ENCODE peak calls at places on chromosomes 12 and 14, in seven cellular contexts. A is gastrocnemius medialis, G is GM23248, C is tibial nerve, F is A673, O is fibroblast of lung, Y is HL-60. R is an unnamed sample.

GRCh38 chr12:26195250-26195640 is at the start of gene SSPN:
- DNase-seq in Y (no peak), A (peak; percentile 68), C (peak; percentile 59), O (peak; percentile 70), G (peak; percentile 64), F (peak; percentile 79), R (peak; percentile 71)

GRCh38 chr12:104275689-104276088 is 27.9 kb upstream of the EID3 start:
- DNase-seq in O (no peak), C (no peak), A (no peak), F (no peak), Y (no peak), G (no peak), R (no peak)

GRCh38 chr12:88325076-88325827 is 183.1 kb downstream of the TMTC3 start:
- DNase-seq in Y (no peak), F (no peak), A (no peak), C (no peak), G (peak; percentile 89), O (peak; percentile 95), R (no peak)

GRCh38 chr12:24911284-24911791 is 37.6 kb downstream of the BCAT1 start:
- DNase-seq in Y (no peak), A (no peak), G (peak; percentile 85), F (no peak), O (peak; percentile 74), C (no peak), R (peak; percentile 95)

GRCh38 chr12:68641138-68641537 is 30.4 kb downstream of the RAP1B start:
- DNase-seq in O (no peak), C (no peak), Y (no peak), A (no peak), G (no peak), F (no peak), R (no peak)

GRCh38 chr12:8953773-8954402 is 4.4 kb upstream of the M6PR start:
- DNase-seq in Y (no peak), A (no peak), C (no peak), G (no peak), O (no peak), F (no peak), R (no peak)

GRCh38 chr14:31057701-31058364 is 31.7 kb upstream of the STRN3 start:
- DNase-seq in O (no peak), A (no peak), G (no peak), Y (no peak), C (no peak), F (no peak), R (no peak)

GRCh38 chr14:101020971-101021370 is 117.4 kb upstream of the RTL1 start:
- DNase-seq in F (no peak), G (no peak), A (peak; percentile 2), C (no peak), Y (no peak), O (no peak), R (no peak)

GRCh38 chr12:30967026-30967425 is 40.5 kb downstream of the TSPAN11 start:
- DNase-seq in A (no peak), O (no peak), Y (no peak), C (no peak), F (no peak), G (no peak), R (no peak)

GRCh38 chr14:22220427-22220826 is 368.6 kb downstream of the DAD1 start:
- DNase-seq in F (peak; percentile 11), G (peak; percentile 10), Y (no peak), A (no peak), O (peak; percentile 21), C (no peak), R (no peak)

GRCh38 chr12:38110026-38110699 is 206.4 kb upstream of the ALG10B start:
- DNase-seq in A (no peak), F (no peak), Y (no peak), C (no peak), O (no peak), G (no peak), R (no peak)

GRCh38 chr12:108752387-108752786 is 21.1 kb upstream of the CORO1C start:
- DNase-seq in A (no peak), O (peak; percentile 68), Y (no peak), F (peak; percentile 62), C (no peak), G (no peak), R (no peak)

GRCh38 chr12:27975222-27976136 is 2.9 kb upstream of the PTHLH start:
- DNase-seq in G (peak; percentile 77), A (no peak), O (peak; percentile 71), F (peak; percentile 43), Y (no peak), C (no peak), R (peak; percentile 53)

GRCh38 chr12:55727643-55728184 is 1.1 kb downstream of the CD63 start:
- DNase-seq in Y (no peak), G (peak; percentile 91), A (peak; percentile 82), O (peak; percentile 51), F (no peak), C (peak; percentile 75), R (no peak)

GRCh38 chr14:55074662-55075061 is 23.2 kb downstream of the MAPK1IP1L start:
- DNase-seq in O (peak; percentile 23), F (no peak), A (no peak), C (no peak), Y (no peak), G (peak; percentile 56), R (no peak)

GRCh38 chr12:46371718-46372130 is 849 bp downstream of the SLC38A2 start:
- DNase-seq in C (peak; percentile 52), F (no peak), G (peak; percentile 83), Y (peak; percentile 71), O (peak; percentile 73), A (peak; percentile 77), R (peak; percentile 76)

GRCh38 chr12:84912191-84913142 is at the start of gene SLC6A15:
- DNase-seq in G (peak; percentile 93), F (peak; percentile 88), Y (no peak), A (no peak), O (peak; percentile 93), C (no peak), R (no peak)

GRCh38 chr14:20190596-20190995 is at the start of gene OR11G2:
- DNase-seq in G (no peak), C (no peak), A (no peak), F (no peak), Y (no peak), O (no peak), R (no peak)

GRCh38 chr12:95548056-95548538 is 3.2 kb downstream of the USP44 start:
- DNase-seq in A (no peak), G (peak; percentile 50), F (peak; percentile 53), C (peak; percentile 19), Y (no peak), O (no peak), R (no peak)

GRCh38 chr14:100778078-100778927 is 47.6 kb upstream of the MEG3 start:
- DNase-seq in G (no peak), A (no peak), Y (no peak), C (no peak), O (no peak), F (no peak), R (no peak)

GRCh38 chr14:102248121-102248520 is 56.8 kb downstream of the MOK start:
- DNase-seq in F (no peak), O (no peak), C (no peak), A (no peak), G (no peak), Y (no peak), R (no peak)

GRCh38 chr14:36584167-36584811 is 1.9 kb upstream of the NKX2-8 start:
- DNase-seq in G (no peak), F (no peak), C (no peak), A (no peak), O (no peak), Y (no peak), R (no peak)
- H3K27me3 ChIP-seq in G (peaks cover 83% of the 10 kb centered on the region), F (peaks cover 54% of the 10 kb centered on the region), C (no peaks in the 10 kb centered on the region), A (peaks cover 88% of the 10 kb centered on the region), O (peaks cover 47% of the 10 kb centered on the region), Y (peaks cover 80% of the 10 kb centered on the region), R (peaks cover 2% of the 10 kb centered on the region)

DNA sequence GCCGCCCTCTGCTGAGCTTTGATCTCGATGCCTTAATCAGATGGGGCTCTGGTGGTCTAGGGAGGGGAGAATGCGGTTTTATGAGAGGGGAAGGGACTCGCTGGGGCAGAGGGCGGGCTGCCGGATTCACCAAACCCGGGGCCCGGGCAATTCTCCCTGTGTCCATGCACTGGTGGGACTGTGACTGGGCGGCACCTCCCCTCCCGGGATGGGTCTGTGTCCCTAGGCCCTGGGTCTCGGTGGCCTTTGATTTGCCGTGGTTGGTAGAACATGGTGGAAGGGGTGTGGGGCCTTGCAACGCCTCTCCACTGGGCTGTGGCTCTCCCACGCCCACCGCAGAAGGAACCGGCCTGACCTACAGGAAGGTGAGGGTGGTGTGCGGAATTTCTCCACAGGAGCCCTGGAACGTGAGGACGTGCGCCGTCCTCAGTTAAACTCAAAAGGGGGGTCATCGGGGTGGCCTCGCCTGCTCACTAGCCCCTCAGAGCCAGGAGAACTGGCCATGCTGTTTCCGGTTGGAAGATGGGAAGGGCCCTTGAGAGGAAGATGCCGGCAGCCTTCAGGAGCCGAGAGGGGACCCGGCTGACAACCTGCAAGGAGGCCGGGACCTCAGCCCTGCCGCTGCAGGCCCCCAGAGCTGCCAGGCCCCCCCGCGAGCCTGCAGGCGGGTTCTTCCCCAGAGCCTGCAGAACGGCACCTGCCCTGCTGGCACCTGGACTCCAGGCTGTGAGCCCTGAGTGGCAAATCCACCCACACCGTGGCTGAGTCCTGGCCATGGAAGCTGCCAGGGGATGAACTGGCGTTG is 43.6 kb downstream of the NOC4L start:
- DNase-seq in Y (no peak), F (no peak), A (no peak), O (no peak), G (no peak), C (no peak), R (no peak)
- H3K27me3 ChIP-seq in Y (peaks cover 27% of the 10 kb centered on the region), F (no peaks in the 10 kb centered on the region), A (peaks cover 43% of the 10 kb centered on the region), O (no peaks in the 10 kb centered on the region), G (peaks cover 21% of the 10 kb centered on the region), C (no peaks in the 10 kb centered on the region), R (no peaks in the 10 kb centered on the region)

DNA sequence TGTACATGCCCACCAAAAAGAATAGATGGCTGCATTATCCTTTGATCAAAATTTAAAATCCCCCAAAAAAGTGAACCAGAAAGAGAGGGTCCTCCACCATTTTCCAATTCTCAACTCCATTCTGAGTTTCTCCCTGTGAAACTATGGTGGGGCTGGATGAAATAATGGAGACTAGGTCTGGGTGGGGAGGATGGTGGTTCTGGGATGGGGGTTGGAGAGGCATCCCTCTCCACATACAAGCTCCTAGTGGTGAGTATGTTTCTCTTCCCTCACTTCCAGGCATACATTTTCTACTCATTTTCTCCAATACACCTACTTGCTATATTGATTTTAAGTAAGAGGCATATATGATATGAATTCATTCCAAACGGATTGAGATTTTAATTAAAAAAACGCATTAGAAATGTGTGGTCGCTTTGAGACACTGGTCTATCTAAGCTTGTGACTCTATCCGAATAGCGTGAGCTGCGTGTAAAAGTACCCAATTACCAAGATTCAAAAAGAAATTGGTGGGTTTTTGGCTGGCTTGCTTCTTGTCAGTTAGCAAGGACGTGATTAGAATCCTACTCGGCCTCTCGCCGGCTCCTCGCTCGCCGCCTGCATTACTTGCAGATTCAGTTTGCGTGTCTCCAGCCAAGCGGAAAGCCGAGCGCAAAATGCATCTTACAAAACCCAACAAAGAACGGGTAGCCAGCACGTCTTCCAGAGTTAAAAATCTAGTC is 3.5 kb downstream of the ASCL1 start:
- DNase-seq in F (no peak), C (no peak), A (no peak), Y (no peak), G (no peak), O (no peak), R (no peak)
- H3K27me3 ChIP-seq in F (peaks cover 100% of the 10 kb centered on the region), C (no peaks in the 10 kb centered on the region), A (peaks cover 87% of the 10 kb centered on the region), Y (peaks cover 77% of the 10 kb centered on the region), G (peaks cover 88% of the 10 kb centered on the region), O (peaks cover 18% of the 10 kb centered on the region), R (peaks cover 8% of the 10 kb centered on the region)

DNA sequence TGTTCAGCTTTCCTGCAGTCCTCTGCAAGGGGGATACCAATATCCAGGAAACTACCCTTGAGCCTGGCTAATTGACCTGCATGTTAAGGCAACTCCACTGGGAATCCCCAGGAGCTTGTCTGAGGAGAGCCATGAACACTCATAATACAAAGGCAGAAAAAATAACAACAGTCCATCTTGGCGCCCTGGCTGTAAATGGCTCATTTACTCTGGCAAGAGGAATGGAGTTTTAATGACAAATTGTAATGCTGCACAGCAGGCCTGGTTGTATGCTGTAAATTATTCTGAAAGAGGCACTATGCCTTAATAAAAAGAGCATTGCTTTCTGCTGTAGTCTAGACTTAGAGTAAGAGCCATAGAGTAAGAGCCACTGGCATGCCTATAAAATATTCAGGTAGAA is 58.3 kb downstream of the SLC8A3 start:
- DNase-seq in A (no peak), O (no peak), Y (no peak), G (no peak), F (no peak), C (no peak), R (no peak)
- H3K27me3 ChIP-seq in A (no peaks in the 10 kb centered on the region), O (no peaks in the 10 kb centered on the region), Y (no peaks in the 10 kb centered on the region), G (no peaks in the 10 kb centered on the region), F (peaks cover 51% of the 10 kb centered on the region), C (no peaks in the 10 kb centered on the region), R (no peaks in the 10 kb centered on the region)